ENCODE peak calls at places on chromosomes 1 and 21, in four cellular contexts. F, W, O and L are unnamed samples.

GRCh38 chr1:35544976-35545375 is 12.2 kb downstream of the KIAA0319L start:
- DNase-seq in O (peak), W (peak), F (peak), L (peak)

GRCh38 chr21:38945536-38946245 is 140.0 kb downstream of the ETS2 start:
- DNase-seq in O (no peak), F (no peak), W (no peak), L (no peak)

GRCh38 chr1:233587958-233588799 is 25.7 kb upstream of the KCNK1 start:
- DNase-seq in F (no peak), O (no peak), W (no peak), L (no peak)

GRCh38 chr1:179108644-179109043 is 26.8 kb downstream of the TOR3A start:
- DNase-seq in F (no peak), O (no peak), W (no peak), L (no peak)

GRCh38 chr1:159008744-159009188 is 941 bp upstream of the IFI16 start:
- DNase-seq in O (no peak), W (no peak), F (no peak), L (no peak)

GRCh38 chr1:85818371-85818770 is 110.1 kb upstream of the ZNHIT6 start:
- DNase-seq in F (no peak), W (no peak), O (no peak), L (no peak)

GRCh38 chr1:87204441-87204840 is 124.2 kb upstream of the LMO4 start:
- DNase-seq in O (no peak), F (no peak), W (no peak), L (no peak)

GRCh38 chr1:2778220-2778592 is 23.3 kb downstream of the TTC34 start:
- DNase-seq in W (no peak), O (no peak), F (no peak), L (no peak)

GRCh38 chr1:22500476-22500875 is 48.8 kb downstream of the ZBTB40 start:
- DNase-seq in O (peak), W (no peak), F (peak), L (peak)

GRCh38 chr1:60994369-60994768 is 88.0 kb upstream of the NFIA start:
- DNase-seq in O (no peak), F (no peak), W (no peak), L (no peak)

GRCh38 chr1:19963636-19964035 is 15.8 kb downstream of the PLA2G2A start:
- DNase-seq in W (no peak), F (no peak), O (no peak), L (no peak)

GRCh38 chr1:19955529-19956170 is 23.8 kb downstream of the PLA2G2A start:
- DNase-seq in W (no peak), F (no peak), O (no peak), L (no peak)

GRCh38 chr1:19960621-19961020 is 18.8 kb downstream of the PLA2G2A start:
- DNase-seq in W (no peak), O (no peak), F (no peak), L (no peak)

GRCh38 chr1:19954059-19954458 is 25.4 kb downstream of the PLA2G2A start:
- DNase-seq in W (no peak), F (no peak), O (no peak), L (no peak)

GRCh38 chr1:19957779-19958178 is 21.6 kb downstream of the PLA2G2A start:
- DNase-seq in O (no peak), F (no peak), W (peak), L (no peak)
- TF ChIP-seq CTCF in O (no peak), F (no peak), W (peak), L (no peak)

GRCh38 chr1:239912471-239912870 is 179.2 kb upstream of the FMN2 start:
- DNase-seq in W (no peak), F (no peak), O (no peak), L (peak)

GRCh38 chr1:239913141-239913585 is 178.5 kb upstream of the FMN2 start:
- DNase-seq in W (no peak), F (no peak), O (no peak), L (no peak)

GRCh38 chr1:239918633-239919032 is 173.1 kb upstream of the FMN2 start:
- DNase-seq in W (no peak), F (no peak), O (no peak), L (no peak)

GRCh38 chr1:239909894-239910293 is 181.8 kb upstream of the FMN2 start:
- DNase-seq in W (no peak), O (no peak), F (no peak), L (peak)

DNA sequence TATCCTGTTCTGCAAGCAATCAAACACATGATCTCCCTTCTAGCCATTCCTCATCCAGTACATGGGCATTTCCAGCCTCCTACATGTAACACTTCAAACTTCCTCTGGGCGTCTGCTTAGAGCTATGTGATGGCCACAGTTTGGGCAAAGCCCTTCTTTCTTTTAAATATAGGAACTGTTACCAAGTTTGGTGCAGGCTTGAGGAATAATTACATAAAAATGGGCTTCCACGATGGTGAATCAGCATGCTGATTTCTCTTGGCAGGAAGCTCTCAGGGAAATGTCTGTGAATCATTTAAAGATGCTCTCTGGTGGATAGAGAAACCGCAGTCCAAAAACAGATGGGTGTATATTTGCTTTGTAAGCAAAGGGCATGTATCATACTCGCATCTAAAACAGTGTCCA is 176.9 kb upstream of the FMN2 start:
- DNase-seq in F (no peak), O (no peak), W (no peak), L (peak)
- TF ChIP-seq CTCF in F (no peak), O (no peak), W (no peak), L (no peak)

GRCh38 chr21:42073140-42074099 is 2.3 kb downstream of the UMODL1 start:
- DNase-seq in O (no peak), W (no peak), F (no peak), L (no peak)
- TF ChIP-seq CTCF in O (no peak), W (no peak), F (no peak), L (no peak)

DNA sequence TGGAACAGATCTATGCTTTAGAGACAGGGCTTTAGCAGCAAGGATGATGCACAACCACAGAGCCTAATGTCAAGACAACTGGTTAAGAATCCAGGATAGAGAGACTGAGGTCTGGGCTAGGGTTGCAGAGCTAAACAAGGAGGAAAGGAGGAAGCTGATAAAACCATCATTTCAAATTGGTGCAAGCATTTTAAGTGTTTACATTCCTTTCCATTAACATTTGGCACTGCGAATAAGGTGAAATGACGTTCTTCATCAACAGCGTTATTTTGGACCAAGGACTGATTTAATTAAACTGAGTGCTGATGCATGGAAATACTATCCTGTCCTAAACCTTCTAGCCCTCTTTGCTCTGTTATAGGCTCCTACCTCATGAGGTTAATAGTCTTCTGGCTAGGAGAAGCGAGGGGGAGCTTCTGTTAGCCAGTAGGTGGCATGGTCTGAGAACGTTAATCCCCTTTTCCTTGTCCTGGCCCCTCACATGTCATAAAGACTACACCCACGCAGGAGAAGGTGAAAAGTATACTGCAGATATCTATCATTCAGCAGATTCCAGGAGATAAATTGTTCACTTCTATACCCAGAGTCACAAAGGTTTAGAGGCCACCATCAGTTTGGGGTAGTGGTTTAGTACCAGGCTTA is 7.6 kb upstream of the C1orf21 start:
- DNase-seq in F (no peak), O (peak), W (no peak), L (no peak)
- TF ChIP-seq CTCF in F (no peak), O (peak), W (no peak), L (no peak)

GRCh38 chr1:30046751-30047150 is 676.6 kb downstream of the MATN1 start:
- DNase-seq in W (no peak), O (no peak), F (no peak), L (no peak)

GRCh38 chr1:30049748-30050147 is 673.6 kb downstream of the MATN1 start:
- DNase-seq in W (no peak), O (no peak), F (no peak), L (no peak)

GRCh38 chr1:30048905-30049304 is 674.5 kb downstream of the MATN1 start:
- DNase-seq in F (no peak), W (no peak), O (no peak), L (no peak)

GRCh38 chr1:30045304-30046090 is 677.9 kb downstream of the MATN1 start:
- DNase-seq in O (no peak), F (no peak), W (no peak), L (no peak)

GRCh38 chr1:30047576-30047975 is 675.8 kb downstream of the MATN1 start:
- DNase-seq in F (no peak), W (no peak), O (no peak), L (no peak)
- TF ChIP-seq CTCF in F (no peak), W (no peak), O (no peak), L (no peak)

GRCh38 chr21:25343774-25344545 is 263.3 kb downstream of the MRPL39 start:
- DNase-seq in O (no peak), F (no peak), W (no peak), L (no peak)
- TF ChIP-seq CTCF in O (no peak), F (no peak), W (no peak), L (no peak)

GRCh38 chr21:41501919-41502318 is 6.0 kb downstream of the TMPRSS2 start:
- DNase-seq in O (no peak), W (no peak), F (no peak), L (no peak)
- TF ChIP-seq CTCF in O (no peak), W (peak), F (no peak), L (no peak)